ENCODE peak calls at places on chromosome 22, in eight cellular contexts. G is T-helper 1 cell; E is SK-MEL-5; F is Kasumi-1; N is lower lobe of right lung; M is neural progenitor cell; K is activated T-helper 9 cell treated with anti-CD3 and anti-CD28 coated beads, Interleukin-2, amount 50 U/mL, for 16 hours; V is LoVo. O is an unnamed sample.
A peak's percentile ranks its signal among the peaks of the same experiment; 100 is the strongest.

GRCh38 chr22:37279469-37279868 is 2.8 kb upstream of the CYTH4 start:
- DNase-seq in G (no peak), E (no peak), F (peak; percentile 27), N (no peak), M (peak; percentile 49), K (no peak), V (no peak), O (no peak)

GRCh38 chr22:48760481-48761238 is 1067.0 kb downstream of the BRD1 start:
- DNase-seq in G (no peak), E (no peak), F (no peak), N (peak; percentile 21), M (no peak), K (no peak), V (no peak), O (peak; percentile 3)

GRCh38 chr22:32996276-32996675 is 61.9 kb downstream of the SYN3 start:
- DNase-seq in G (no peak), E (no peak), F (no peak), N (no peak), M (no peak), K (no peak), V (no peak), O (no peak)

GRCh38 chr22:40332319-40332781 is 13.9 kb upstream of the ADSL start:
- DNase-seq in G (no peak), E (no peak), F (no peak), N (no peak), M (no peak), K (no peak), V (no peak), O (no peak)

GRCh38 chr22:49512471-49512870 is 315.2 kb downstream of the BRD1 start:
- DNase-seq in G (no peak), E (no peak), F (no peak), N (no peak), M (no peak), K (no peak), V (no peak), O (no peak)

GRCh38 chr22:27258773-27259172 is 542.8 kb downstream of the MN1 start:
- DNase-seq in G (no peak), E (no peak), F (no peak), N (no peak), M (peak; percentile 16), K (no peak), V (no peak), O (peak; percentile 20)

GRCh38 chr22:24101966-24102365 is 79.3 kb upstream of the SUSD2 start:
- DNase-seq in G (no peak), E (peak; percentile 20), F (no peak), N (peak; percentile 20), M (no peak), K (no peak), V (no peak), O (no peak)

GRCh38 chr22:35872451-35872850 is 154.8 kb downstream of the APOL5 start:
- DNase-seq in G (no peak), E (no peak), F (no peak), N (no peak), M (no peak), K (no peak), V (no peak), O (no peak)

GRCh38 chr22:25395915-25396314 is 168.6 kb upstream of the GRK3 start:
- DNase-seq in G (no peak), E (no peak), F (no peak), N (no peak), M (no peak), K (no peak), V (no peak), O (no peak)

GRCh38 chr22:20615021-20615420 is 107.6 kb downstream of the MED15 start:
- DNase-seq in G (no peak), E (peak; percentile 56), F (no peak), N (no peak), M (no peak), K (no peak), V (no peak), O (no peak)

GRCh38 chr22:50506611-50507420 is 686 bp downstream of the LMF2 start:
- DNase-seq in G (no peak), E (no peak), F (no peak), N (peak; percentile 61), M (peak; percentile 42), K (no peak), V (no peak), O (no peak)

GRCh38 chr22:19499880-19500242 is 20.1 kb downstream of the CDC45 start:
- DNase-seq in G (no peak), E (no peak), F (no peak), N (no peak), M (no peak), K (no peak), V (no peak), O (no peak)

GRCh38 chr22:20354238-20354975 is 34.5 kb upstream of the DGCR6L start:
- DNase-seq in G (no peak), E (no peak), F (no peak), N (no peak), M (no peak), K (no peak), V (no peak), O (no peak)

GRCh38 chr22:26555478-26555877 is 34.5 kb downstream of the TPST2 start:
- DNase-seq in G (no peak), E (no peak), F (no peak), N (no peak), M (no peak), K (no peak), V (no peak), O (no peak)

GRCh38 chr22:39567135-39567946 is 3.2 kb upstream of the CACNA1I start:
- DNase-seq in G (no peak), E (no peak), F (no peak), N (no peak), M (no peak), K (no peak), V (no peak), O (no peak)

GRCh38 chr22:27835446-27835845 is 33.9 kb upstream of the MN1 start:
- DNase-seq in G (no peak), E (no peak), F (no peak), N (no peak), M (no peak), K (no peak), V (no peak), O (no peak)

GRCh38 chr22:35554297-35554845 is 13.7 kb downstream of the RASD2 start:
- DNase-seq in G (no peak), E (no peak), F (no peak), N (no peak), M (no peak), K (no peak), V (no peak), O (no peak)

O was measured in WERI-Rb-1.